ENCODE peak calls at places on chromosome 10, in eight cellular contexts. A is kidney epithelial cell; I is CD4-positive, CD25-positive, alpha-beta regulatory T cell; W is pons; L is NCI-H1092; P is RPMI7951; Q is GM12891; Z is stimulated activated CD4-positive, alpha-beta T cell treated with anti-CD3 and anti-CD28 coated beads, Interleukin-2, amount 100 ng/mL, for 48 hours. X is an unnamed sample.

GRCh38 chr10:77027141-77027540 is 610.5 kb downstream of the KCNMA1 start:
- DNase-seq in A (no peak), I (no peak), W (no peak), L (no peak), P (no peak), Q (no peak), Z (no peak), X (no peak)

GRCh38 chr10:101441539-101442455 is 87.8 kb downstream of the BTRC start:
- DNase-seq in A (peak), I (peak), W (peak), L (peak), P (peak), Q (peak), Z (no peak), X (peak)

GRCh38 chr10:30155401-30155800 is 96.0 kb upstream of the JCAD start:
- DNase-seq in A (no peak), I (peak), W (peak), L (no peak), P (peak), Q (no peak), Z (no peak), X (no peak)

GRCh38 chr10:89785095-89785494 is 83.7 kb downstream of the KIF20B start:
- DNase-seq in A (no peak), I (peak), W (no peak), L (no peak), P (peak), Q (no peak), Z (no peak), X (peak)

GRCh38 chr10:26214538-26215461 is 1.8 kb upstream of the GAD2 start:
- DNase-seq in A (no peak), I (no peak), W (no peak), L (no peak), P (no peak), Q (no peak), Z (no peak), X (no peak)

GRCh38 chr10:129898701-129899563 is 65.1 kb downstream of the EBF3 start:
- DNase-seq in A (no peak), I (no peak), W (peak), L (no peak), P (no peak), Q (no peak), Z (no peak), X (no peak)

GRCh38 chr10:77926566-77927342 is at the start of gene DLG5:
- DNase-seq in A (no peak), I (no peak), W (no peak), L (no peak), P (peak), Q (peak), Z (no peak), X (peak)

GRCh38 chr10:116254422-116255152 is 18.4 kb downstream of the GFRA1 start:
- DNase-seq in A (no peak), I (no peak), W (no peak), L (no peak), P (peak), Q (no peak), Z (no peak), X (no peak)

GRCh38 chr10:86402283-86402931 is 35.8 kb upstream of the GRID1 start:
- DNase-seq in A (no peak), I (no peak), W (no peak), L (no peak), P (no peak), Q (no peak), Z (no peak), X (peak)

GRCh38 chr10:92575961-92576360 is 2.1 kb upstream of the IDE start:
- DNase-seq in A (peak), I (no peak), W (no peak), L (no peak), P (peak), Q (no peak), Z (no peak), X (peak)

X was measured in ACHN.